ENCODE peak calls at places on chromosome 3, in eight cellular contexts. Y is kidney, N is AG04450, X is cardiac muscle cell, K is tibial artery, P is MCF 10A, C is neural progenitor cell, M is IMR-90. O is an unnamed sample.

GRCh38 chr3:123658860-123659221 is 74.0 kb upstream of the HACD2 start:
- DNase-seq in Y (peak; percentile 64), N (no peak), X (no peak), K (peak; percentile 80), P (no peak), C (no peak), M (no peak), O (no peak)

GRCh38 chr3:52831500-52832301 is 1.2 kb upstream of the ITIH4 start:
- DNase-seq in Y (no peak), N (no peak), X (peak; percentile 74), K (peak; percentile 85), P (peak; percentile 93), C (no peak), M (peak; percentile 76), O (no peak)

GRCh38 chr3:1404270-1404669 is 311.4 kb downstream of the CNTN6 start:
- DNase-seq in Y (no peak), N (no peak), X (no peak), K (no peak), P (peak; percentile 35), C (peak; percentile 46), M (no peak), O (no peak)

GRCh38 chr3:45794177-45794560 is 2.2 kb downstream of the SLC6A20 start:
- DNase-seq in Y (no peak), N (no peak), X (no peak), K (no peak), P (no peak), C (no peak), M (no peak), O (no peak)

GRCh38 chr3:47954562-47954961 is 61.7 kb downstream of the MAP4 start:
- DNase-seq in Y (no peak), N (no peak), X (peak; percentile 52), K (no peak), P (no peak), C (no peak), M (peak; percentile 12), O (no peak)

GRCh38 chr3:66702126-66702525 is 201.3 kb upstream of the LRIG1 start:
- DNase-seq in Y (no peak), N (no peak), X (no peak), K (no peak), P (no peak), C (no peak), M (peak; percentile 28), O (no peak)

GRCh38 chr3:149271669-149272068 is 50.0 kb upstream of the CP start:
- DNase-seq in Y (no peak), N (no peak), X (no peak), K (no peak), P (no peak), C (no peak), M (no peak), O (no peak)

GRCh38 chr3:127691974-127692373 is 19.2 kb downstream of the ABTB1 start:
- DNase-seq in Y (peak; percentile 51), N (no peak), X (no peak), K (no peak), P (no peak), C (no peak), M (no peak), O (no peak)

GRCh38 chr3:115381573-115381912 is 234.5 kb upstream of the ZBTB20 start:
- DNase-seq in Y (no peak), N (no peak), X (peak; percentile 32), K (no peak), P (no peak), C (no peak), M (no peak), O (no peak)

DNA sequence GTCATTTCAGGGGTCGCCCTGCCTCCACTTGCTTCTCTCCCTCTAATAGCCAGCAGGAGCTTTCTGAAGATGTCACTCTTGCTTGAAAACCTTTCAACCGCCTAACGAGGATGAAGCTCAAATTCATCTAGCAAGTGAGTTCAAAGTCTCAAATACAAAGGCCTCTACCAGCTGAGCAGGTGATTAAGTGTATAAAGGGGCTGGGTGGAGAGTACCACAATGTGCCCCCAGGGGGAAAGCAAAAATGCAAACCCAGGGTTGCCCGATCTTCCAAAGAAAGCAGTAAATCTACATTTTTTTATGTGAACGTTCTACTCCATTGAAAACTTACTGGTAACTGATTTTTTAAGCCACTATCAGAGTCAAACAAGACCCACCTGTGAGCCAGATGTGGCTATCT is 50.5 kb upstream of the GRIP2 start:
- DNase-seq in Y (no peak), N (no peak), X (no peak), K (no peak), P (no peak), C (no peak), M (no peak), O (no peak)
- TF ChIP-seq CTCF in Y (no peak), N (no peak), X (no peak), K (no peak), P (no peak), C (no peak), M (no peak), O (no peak)

GRCh38 chr3:39260957-39261356 is 18.9 kb downstream of the CX3CR1 start:
- DNase-seq in Y (peak; percentile 83), N (peak; percentile 16), X (peak; percentile 94), K (peak; percentile 94), P (peak; percentile 92), C (no peak), M (peak; percentile 71), O (no peak)
- TF ChIP-seq CTCF in Y (no peak), N (peak; percentile 32), X (peak; percentile 43), K (peak; percentile 51), P (peak; percentile 27), C (no peak), M (peak; percentile 35), O (no peak)

GRCh38 chr3:177476921-177477435 is 279.7 kb upstream of the TBL1XR1 start:
- DNase-seq in Y (no peak), N (no peak), X (no peak), K (no peak), P (no peak), C (no peak), M (no peak), O (no peak)

GRCh38 chr3:177473903-177474302 is 276.6 kb upstream of the TBL1XR1 start:
- DNase-seq in Y (no peak), N (no peak), X (no peak), K (no peak), P (no peak), C (no peak), M (no peak), O (no peak)

GRCh38 chr3:177473184-177473583 is 275.9 kb upstream of the TBL1XR1 start:
- DNase-seq in Y (no peak), N (no peak), X (no peak), K (no peak), P (no peak), C (no peak), M (peak; percentile 13), O (peak; percentile 12)

GRCh38 chr3:177475266-177475665 is 278.0 kb upstream of the TBL1XR1 start:
- DNase-seq in Y (no peak), N (no peak), X (no peak), K (no peak), P (no peak), C (no peak), M (no peak), O (no peak)

GRCh38 chr3:177474652-177475051 is 277.4 kb upstream of the TBL1XR1 start:
- DNase-seq in Y (no peak), N (no peak), X (no peak), K (no peak), P (no peak), C (no peak), M (no peak), O (no peak)
- TF ChIP-seq CTCF in Y (no peak), N (no peak), X (no peak), K (no peak), P (no peak), C (no peak), M (no peak), O (no peak)

DNA sequence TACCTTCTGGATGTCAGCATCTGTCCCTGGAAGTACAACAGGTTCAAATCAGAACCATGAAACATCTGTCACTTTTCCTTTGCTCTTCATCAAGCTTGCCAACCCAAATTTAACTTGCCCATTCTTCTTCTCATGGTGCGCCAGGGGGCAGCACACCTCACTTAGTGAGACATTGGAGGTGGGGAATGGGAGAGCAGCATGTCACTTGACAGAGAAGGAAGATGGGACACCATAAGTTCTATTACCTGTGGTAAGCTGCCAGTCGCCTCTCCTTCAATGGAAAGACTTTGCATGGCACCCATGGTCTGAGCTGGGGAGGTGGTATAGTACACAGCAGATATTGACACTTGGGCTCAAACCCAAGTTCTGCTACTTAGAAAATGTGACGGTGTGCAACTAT is 2.9 kb downstream of the SCN5A start:
- DNase-seq in Y (no peak), N (no peak), X (peak; percentile 54), K (no peak), P (peak; percentile 67), C (peak; percentile 74), M (peak; percentile 34), O (no peak)
- TF ChIP-seq CTCF in Y (no peak), N (peak; percentile 58), X (peak; percentile 61), K (no peak), P (peak; percentile 30), C (peak; percentile 72), M (peak; percentile 51), O (peak; percentile 55)

DNA sequence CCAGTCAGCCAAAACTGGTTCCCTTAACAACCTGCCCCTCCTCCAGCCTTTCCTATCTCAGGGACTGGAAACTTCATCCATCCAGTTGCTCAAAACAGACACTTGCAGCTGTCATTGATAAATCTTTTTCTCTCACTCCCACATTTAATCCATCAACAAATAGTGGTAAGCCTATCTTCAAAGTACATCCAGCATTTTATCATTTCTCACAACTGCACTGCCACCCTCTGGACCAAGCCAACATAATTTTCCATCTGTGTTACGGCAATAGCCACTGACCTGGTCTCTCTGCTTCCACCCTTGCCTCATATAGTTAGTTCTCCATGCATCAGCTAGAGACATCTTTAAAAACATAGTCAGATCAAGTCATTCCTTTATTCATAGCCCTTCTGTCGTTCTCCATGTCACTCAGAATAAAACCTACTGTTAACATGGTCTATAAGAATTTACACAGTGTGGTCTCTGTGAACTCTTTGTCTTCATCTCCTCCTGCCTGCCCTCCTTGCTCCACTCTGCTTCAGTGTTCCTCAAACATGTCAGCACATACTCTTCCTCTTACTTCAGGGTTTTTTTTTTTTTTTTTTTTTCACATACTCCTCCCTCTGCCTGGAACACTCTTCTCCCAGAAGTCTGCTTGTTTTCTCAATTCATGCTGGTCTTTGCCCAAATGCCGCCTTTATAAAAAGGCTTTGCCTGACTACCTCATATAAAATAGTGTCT is 102.5 kb upstream of the COL6A5 start:
- DNase-seq in Y (no peak), N (no peak), X (peak; percentile 43), K (no peak), P (peak; percentile 7), C (peak; percentile 8), M (peak; percentile 10), O (no peak)
- TF ChIP-seq CTCF in Y (peak; percentile 21), N (peak; percentile 25), X (peak; percentile 33), K (no peak), P (no peak), C (peak; percentile 39), M (peak; percentile 31), O (no peak)